ENCODE peak calls at places on chromosomes 5 and 9, in seven cellular contexts. F, Y, M, D, C, B and G are unnamed samples.

GRCh38 chr9:70409280-70409679 is 5.2 kb downstream of the KLF9 start:
- DNase-seq in F (no peak), Y (no peak), M (no peak), D (no peak), C (no peak), B (peak), G (peak)

GRCh38 chr5:115895821-115896220 is 54.1 kb downstream of the AP3S1 start:
- DNase-seq in F (no peak), Y (no peak), M (peak), D (no peak), C (no peak), B (no peak), G (no peak)

GRCh38 chr9:131758972-131759647 is 19.2 kb upstream of the RAPGEF1 start:
- DNase-seq in F (no peak), Y (no peak), M (peak), D (no peak), C (no peak), B (peak), G (no peak)

GRCh38 chr5:151886741-151887261 is 37.9 kb downstream of the GLRA1 start:
- DNase-seq in F (no peak), Y (no peak), M (no peak), D (no peak), C (no peak), B (peak), G (no peak)

GRCh38 chr9:99140685-99141314 is 35.9 kb downstream of the TGFBR1 start:
- DNase-seq in F (peak), Y (peak), M (peak), D (peak), C (no peak), B (peak), G (peak)

GRCh38 chr9:13292158-13292557 is 12.7 kb upstream of the MPDZ start:
- DNase-seq in F (no peak), Y (no peak), M (no peak), D (no peak), C (no peak), B (no peak), G (no peak)

GRCh38 chr9:5278486-5278885 is 26.0 kb downstream of the RLN2 start:
- DNase-seq in F (no peak), Y (no peak), M (no peak), D (no peak), C (no peak), B (no peak), G (no peak)

GRCh38 chr9:109101810-109102209 is 17.9 kb downstream of the TMEM245 start:
- DNase-seq in F (no peak), Y (no peak), M (peak), D (peak), C (no peak), B (peak), G (peak)

GRCh38 chr9:93467062-93467416 is 13.7 kb upstream of the FAM120AOS start:
- DNase-seq in F (no peak), Y (no peak), M (peak), D (no peak), C (no peak), B (no peak), G (no peak)

GRCh38 chr9:2107906-2108451 is 92.8 kb downstream of the SMARCA2 start:
- DNase-seq in F (no peak), Y (no peak), M (no peak), D (no peak), C (no peak), B (no peak), G (peak)

GRCh38 chr9:132185164-132186009 is 23.5 kb downstream of the NTNG2 start:
- DNase-seq in F (no peak), Y (no peak), M (no peak), D (no peak), C (no peak), B (no peak), G (peak)

GRCh38 chr5:159104058-159104651 is 4.4 kb upstream of the EBF1 start:
- DNase-seq in F (peak), Y (no peak), M (no peak), D (no peak), C (peak), B (peak), G (peak)

GRCh38 chr9:27195191-27195590 is 86.2 kb downstream of the TEK start:
- DNase-seq in F (no peak), Y (no peak), M (no peak), D (no peak), C (no peak), B (peak), G (no peak)

GRCh38 chr9:36872641-36873040 is 161.4 kb downstream of the PAX5 start:
- DNase-seq in F (no peak), Y (no peak), M (no peak), D (no peak), C (no peak), B (no peak), G (no peak)
- TF ChIP-seq CTCF in F (no peak), Y (no peak), M (no peak), D (no peak), C (no peak), B (no peak), G (no peak)

GRCh38 chr9:38424918-38425317 is 664 bp upstream of the IGFBPL1 start:
- DNase-seq in F (no peak), Y (no peak), M (no peak), D (no peak), C (no peak), B (no peak), G (no peak)

GRCh38 chr9:38422555-38423245 is 1.6 kb downstream of the IGFBPL1 start:
- DNase-seq in F (no peak), Y (no peak), M (no peak), D (no peak), C (no peak), B (no peak), G (no peak)

GRCh38 chr9:38421498-38422211 is 2.6 kb downstream of the IGFBPL1 start:
- DNase-seq in F (no peak), Y (no peak), M (no peak), D (no peak), C (no peak), B (no peak), G (no peak)

GRCh38 chr9:38423939-38424843 is at the start of gene IGFBPL1:
- DNase-seq in F (no peak), Y (no peak), M (peak), D (no peak), C (no peak), B (no peak), G (no peak)

DNA sequence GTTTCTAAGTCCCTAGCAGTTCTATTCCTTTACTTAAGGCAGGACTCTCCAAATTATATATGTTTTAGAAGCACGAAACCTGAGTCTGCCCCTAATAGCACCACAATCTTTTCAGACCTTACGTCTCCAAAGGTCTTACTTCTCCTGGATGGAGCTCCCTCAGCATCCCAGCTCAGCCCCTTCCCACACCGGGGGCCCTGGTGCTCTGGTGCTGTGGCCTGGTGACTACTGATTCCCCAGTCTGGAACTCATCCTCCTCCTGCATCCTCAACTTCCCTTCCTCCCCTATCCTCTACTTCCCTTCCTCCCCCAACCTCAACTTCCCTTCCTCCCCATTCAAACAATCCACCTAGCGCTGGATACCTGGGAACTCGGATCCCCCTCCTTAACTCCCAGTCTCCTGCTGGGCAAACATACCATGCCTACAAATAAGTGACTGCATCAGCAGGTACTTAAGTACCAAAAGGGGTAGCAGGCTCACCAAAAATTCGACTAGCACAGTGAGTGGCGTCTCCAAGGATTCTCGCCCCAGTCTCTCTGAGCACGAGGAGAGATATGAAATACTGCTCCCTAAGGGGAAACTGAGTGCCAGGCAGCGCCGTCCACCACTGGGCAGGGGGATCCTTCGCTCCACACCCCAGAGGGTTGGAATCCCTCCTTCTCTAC is 848 bp downstream of the IGFBPL1 start:
- DNase-seq in F (no peak), Y (no peak), M (no peak), D (no peak), C (no peak), B (no peak), G (no peak)
- H3K4me3 ChIP-seq in F (no peak), Y (no peak), M (no peak), D (peak), C (no peak), B (no peak), G (no peak)

GRCh38 chr9:106727969-106728368 is 135.0 kb upstream of the ZNF462 start:
- DNase-seq in F (no peak), Y (no peak), M (no peak), D (no peak), C (no peak), B (no peak), G (no peak)
- TF ChIP-seq CTCF in F (no peak), Y (no peak), M (no peak), D (no peak), C (no peak), B (no peak), G (no peak)

DNA sequence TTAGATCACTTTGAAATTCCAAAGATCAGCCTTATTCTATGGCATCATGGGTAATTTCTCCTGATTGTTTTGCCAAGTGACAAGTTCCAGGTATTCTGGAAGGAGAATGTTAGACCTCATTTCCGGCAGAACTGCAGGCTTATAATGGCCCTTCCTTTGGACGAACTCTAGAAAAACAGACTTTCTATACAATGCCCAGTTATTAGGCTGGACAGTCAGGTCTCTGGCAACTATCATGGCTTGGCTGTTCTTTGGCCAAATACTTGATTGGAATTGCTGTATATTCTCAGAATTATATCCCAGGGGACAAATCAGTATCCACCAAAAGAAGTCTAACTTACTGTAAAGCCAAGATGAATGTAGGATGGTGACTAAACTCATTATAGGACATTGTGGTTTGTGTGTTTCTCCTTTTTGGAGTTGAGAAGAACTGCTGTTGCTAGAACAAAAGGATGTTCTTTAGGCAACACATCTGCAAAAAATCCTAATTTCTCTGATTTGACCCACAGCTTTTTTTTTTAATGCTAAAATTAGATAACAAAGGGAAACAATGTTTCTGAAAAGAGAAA is 69.0 kb downstream of the ADAMTSL1 start:
- DNase-seq in F (no peak), Y (no peak), M (peak), D (no peak), C (no peak), B (peak), G (peak)
- H3K4me3 ChIP-seq in F (no peak), Y (no peak), M (no peak), D (no peak), C (no peak), B (no peak), G (no peak)

DNA sequence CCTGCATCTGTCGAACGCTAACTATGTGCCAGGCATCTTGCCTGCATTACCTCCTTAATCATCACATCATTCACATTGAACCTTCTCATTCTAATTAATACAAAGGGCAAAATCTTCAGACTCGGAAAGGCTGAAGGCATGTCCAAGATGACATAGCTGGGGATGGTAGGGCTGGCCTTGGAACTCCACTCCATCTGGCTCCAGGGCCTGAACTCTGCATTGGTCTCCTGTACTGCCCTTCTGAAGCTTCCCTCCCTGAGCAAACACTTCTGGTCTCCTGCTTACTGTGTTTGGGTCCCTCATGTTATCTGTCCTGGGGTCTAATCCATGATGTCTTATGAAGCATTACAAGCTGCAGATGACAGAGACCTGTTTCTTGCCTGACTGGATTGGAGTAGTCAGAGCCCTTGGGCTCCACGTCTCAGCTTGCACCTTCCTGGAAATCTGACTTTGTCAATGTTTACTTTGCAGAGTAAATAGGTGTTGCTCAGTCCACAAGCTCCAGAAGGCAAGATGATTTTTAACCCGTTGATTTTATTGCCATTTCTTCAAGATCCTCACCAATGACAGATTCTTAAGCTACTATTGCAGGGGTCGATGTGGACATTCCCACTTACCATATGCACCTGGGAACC is 106.1 kb downstream of the GALNT10 start:
- DNase-seq in F (no peak), Y (no peak), M (no peak), D (no peak), C (no peak), B (no peak), G (no peak)
- TF ChIP-seq CTCF in F (no peak), Y (no peak), M (no peak), D (no peak), C (no peak), B (no peak), G (no peak)

GRCh38 chr9:135702002-135702721 is at the start of gene KCNT1:
- DNase-seq in F (no peak), Y (no peak), M (peak), D (no peak), C (peak), B (peak), G (peak)
- H3K4me3 ChIP-seq in F (no peak), Y (peak), M (no peak), D (no peak), C (peak), B (no peak), G (no peak)

GRCh38 chr5:35365756-35366155 is 135.5 kb upstream of the PRLR start:
- DNase-seq in F (no peak), Y (no peak), M (no peak), D (no peak), C (no peak), B (peak), G (no peak)
- TF ChIP-seq CTCF in F (no peak), Y (no peak), M (no peak), D (no peak), C (no peak), B (no peak), G (no peak)

GRCh38 chr5:14086261-14086660 is 56.9 kb upstream of the TRIO start:
- DNase-seq in F (no peak), Y (no peak), M (peak), D (no peak), C (no peak), B (peak), G (peak)

GRCh38 chr5:14090290-14090689 is 52.9 kb upstream of the TRIO start:
- DNase-seq in F (no peak), Y (no peak), M (no peak), D (no peak), C (no peak), B (no peak), G (no peak)

GRCh38 chr5:14089198-14089597 is 53.9 kb upstream of the TRIO start:
- DNase-seq in F (no peak), Y (no peak), M (no peak), D (no peak), C (no peak), B (no peak), G (no peak)

GRCh38 chr5:14090755-14091154 is 52.4 kb upstream of the TRIO start:
- DNase-seq in F (no peak), Y (no peak), M (no peak), D (no peak), C (no peak), B (no peak), G (no peak)
- H3K4me3 ChIP-seq in F (no peak), Y (no peak), M (no peak), D (no peak), C (no peak), B (no peak), G (no peak)

GRCh38 chr9:6563036-6563435 is 82.5 kb downstream of the GLDC start:
- DNase-seq in F (peak), Y (no peak), M (no peak), D (no peak), C (no peak), B (no peak), G (peak)
- TF ChIP-seq CTCF in F (no peak), Y (no peak), M (no peak), D (no peak), C (no peak), B (no peak), G (no peak)